ENCODE peak calls at places on chromosomes 12 and 14, in six cellular contexts. One of them, this sample, is unnamed.

GRCh38 chr14:59274991-59275391 is 86.5 kb downstream of the DAAM1 start:
- DNase-seq in CD4-positive, alpha-beta memory T cell: no peak
- DNase-seq in pancreas: no peak
- DNase-seq in coronary artery: no peak
- DNase-seq in CD4-positive, CD25-positive, alpha-beta regulatory T cell: peak
- DNase-seq in left ventricle myocardium inferior: peak
- DNase-seq in this sample: peak

GRCh38 chr12:39095636-39096330 is 190.4 kb upstream of the CPNE8 start:
- DNase-seq in CD4-positive, alpha-beta memory T cell: no peak
- DNase-seq in left ventricle myocardium inferior: no peak
- DNase-seq in pancreas: no peak
- DNase-seq in CD4-positive, CD25-positive, alpha-beta regulatory T cell: no peak
- DNase-seq in coronary artery: no peak
- DNase-seq in this sample: no peak

GRCh38 chr12:120416490-120417216 is 21.3 kb upstream of the COX6A1 start:
- DNase-seq in left ventricle myocardium inferior: no peak
- DNase-seq in CD4-positive, CD25-positive, alpha-beta regulatory T cell: no peak
- DNase-seq in pancreas: no peak
- DNase-seq in coronary artery: no peak
- DNase-seq in CD4-positive, alpha-beta memory T cell: no peak
- DNase-seq in this sample: no peak

GRCh38 chr14:39265032-39265431 is 31.3 kb downstream of the MIA2 start:
- DNase-seq in CD4-positive, alpha-beta memory T cell: no peak
- DNase-seq in CD4-positive, CD25-positive, alpha-beta regulatory T cell: no peak
- DNase-seq in coronary artery: no peak
- DNase-seq in left ventricle myocardium inferior: no peak
- DNase-seq in pancreas: no peak
- DNase-seq in this sample: no peak

GRCh38 chr14:101865288-101865687 is 99.1 kb upstream of the DYNC1H1 start:
- DNase-seq in left ventricle myocardium inferior: no peak
- DNase-seq in CD4-positive, CD25-positive, alpha-beta regulatory T cell: no peak
- DNase-seq in coronary artery: no peak
- DNase-seq in CD4-positive, alpha-beta memory T cell: no peak
- DNase-seq in pancreas: no peak
- DNase-seq in this sample: no peak

GRCh38 chr14:106459971-106460730 is 933.8 kb downstream of the TMEM121 start:
- DNase-seq in CD4-positive, CD25-positive, alpha-beta regulatory T cell: peak
- DNase-seq in coronary artery: no peak
- DNase-seq in left ventricle myocardium inferior: no peak
- DNase-seq in pancreas: no peak
- DNase-seq in CD4-positive, alpha-beta memory T cell: peak
- DNase-seq in this sample: no peak

GRCh38 chr12:79344855-79345840 is 345.6 kb downstream of the PAWR start:
- DNase-seq in CD4-positive, CD25-positive, alpha-beta regulatory T cell: peak
- DNase-seq in coronary artery: no peak
- DNase-seq in CD4-positive, alpha-beta memory T cell: no peak
- DNase-seq in pancreas: no peak
- DNase-seq in left ventricle myocardium inferior: no peak
- DNase-seq in this sample: no peak

GRCh38 chr12:6145584-6145983 is 21.1 kb upstream of the VWF start:
- DNase-seq in CD4-positive, alpha-beta memory T cell: no peak
- DNase-seq in left ventricle myocardium inferior: no peak
- DNase-seq in CD4-positive, CD25-positive, alpha-beta regulatory T cell: peak
- DNase-seq in coronary artery: no peak
- DNase-seq in pancreas: no peak
- DNase-seq in this sample: no peak

GRCh38 chr12:73161970-73162369 is 889.8 kb downstream of the TRHDE start:
- DNase-seq in coronary artery: no peak
- DNase-seq in pancreas: no peak
- DNase-seq in left ventricle myocardium inferior: no peak
- DNase-seq in CD4-positive, alpha-beta memory T cell: no peak
- DNase-seq in CD4-positive, CD25-positive, alpha-beta regulatory T cell: no peak
- DNase-seq in this sample: no peak

GRCh38 chr12:116106870-116107269 is 170.6 kb downstream of the MED13L start:
- DNase-seq in pancreas: no peak
- DNase-seq in CD4-positive, alpha-beta memory T cell: no peak
- DNase-seq in coronary artery: no peak
- DNase-seq in left ventricle myocardium inferior: no peak
- DNase-seq in CD4-positive, CD25-positive, alpha-beta regulatory T cell: no peak
- DNase-seq in this sample: no peak

GRCh38 chr12:103301642-103302620 is 193.8 kb downstream of the C12orf42 start:
- DNase-seq in left ventricle myocardium inferior: no peak
- DNase-seq in CD4-positive, CD25-positive, alpha-beta regulatory T cell: no peak
- DNase-seq in coronary artery: no peak
- DNase-seq in pancreas: no peak
- DNase-seq in CD4-positive, alpha-beta memory T cell: no peak
- DNase-seq in this sample: no peak

GRCh38 chr14:60736494-60736893 is 1.9 kb downstream of the MNAT1 start:
- DNase-seq in coronary artery: no peak
- DNase-seq in pancreas: no peak
- DNase-seq in CD4-positive, CD25-positive, alpha-beta regulatory T cell: no peak
- DNase-seq in left ventricle myocardium inferior: no peak
- DNase-seq in CD4-positive, alpha-beta memory T cell: no peak
- DNase-seq in this sample: peak

GRCh38 chr12:107844312-107844921 is 69.9 kb downstream of the ASCL4 start:
- DNase-seq in left ventricle myocardium inferior: no peak
- DNase-seq in CD4-positive, CD25-positive, alpha-beta regulatory T cell: no peak
- DNase-seq in pancreas: no peak
- DNase-seq in coronary artery: no peak
- DNase-seq in CD4-positive, alpha-beta memory T cell: no peak
- DNase-seq in this sample: no peak
- H3K27ac ChIP-seq in left ventricle myocardium inferior: no peak
- H3K27ac ChIP-seq in CD4-positive, CD25-positive, alpha-beta regulatory T cell: no peak
- H3K27ac ChIP-seq in pancreas: no peak
- H3K27ac ChIP-seq in coronary artery: no peak
- H3K27ac ChIP-seq in CD4-positive, alpha-beta memory T cell: no peak
- H3K27ac ChIP-seq in this sample: no peak

GRCh38 chr14:77142289-77142814 is 761 bp upstream of the ZDHHC22 start:
- DNase-seq in CD4-positive, alpha-beta memory T cell: no peak
- DNase-seq in left ventricle myocardium inferior: no peak
- DNase-seq in pancreas: no peak
- DNase-seq in coronary artery: no peak
- DNase-seq in CD4-positive, CD25-positive, alpha-beta regulatory T cell: no peak
- DNase-seq in this sample: no peak
- H3K27ac ChIP-seq in CD4-positive, alpha-beta memory T cell: no peak
- H3K27ac ChIP-seq in left ventricle myocardium inferior: no peak
- H3K27ac ChIP-seq in pancreas: no peak
- H3K27ac ChIP-seq in coronary artery: no peak
- H3K27ac ChIP-seq in CD4-positive, CD25-positive, alpha-beta regulatory T cell: no peak
- H3K27ac ChIP-seq in this sample: no peak

DNA sequence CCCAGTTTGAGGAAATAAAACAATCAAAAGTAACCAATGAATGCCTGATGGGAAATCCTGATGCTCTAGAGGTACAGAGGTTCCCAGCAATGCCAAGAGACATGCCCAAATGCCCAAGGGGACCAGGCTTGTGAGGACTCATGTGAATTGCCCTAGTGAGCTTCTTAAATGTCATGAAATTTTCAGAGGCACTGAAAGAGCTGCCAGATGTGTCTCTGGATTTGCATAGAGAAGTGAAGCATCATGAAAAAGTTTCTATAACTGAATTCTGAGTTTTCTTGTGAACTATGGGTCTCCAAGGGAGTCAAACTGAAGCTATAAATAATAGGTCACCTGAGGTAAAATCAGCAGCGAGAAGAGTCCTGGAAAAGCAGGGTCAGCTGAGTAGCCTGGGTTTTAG is 9.9 kb downstream of the PTPRR start:
- DNase-seq in CD4-positive, alpha-beta memory T cell: no peak
- DNase-seq in coronary artery: no peak
- DNase-seq in pancreas: no peak
- DNase-seq in CD4-positive, CD25-positive, alpha-beta regulatory T cell: no peak
- DNase-seq in left ventricle myocardium inferior: no peak
- DNase-seq in this sample: no peak
- H3K27ac ChIP-seq in CD4-positive, alpha-beta memory T cell: no peak
- H3K27ac ChIP-seq in coronary artery: no peak
- H3K27ac ChIP-seq in pancreas: no peak
- H3K27ac ChIP-seq in CD4-positive, CD25-positive, alpha-beta regulatory T cell: no peak
- H3K27ac ChIP-seq in left ventricle myocardium inferior: no peak
- H3K27ac ChIP-seq in this sample: no peak

GRCh38 chr12:105201389-105201788 is 34.6 kb downstream of the APPL2 start:
- DNase-seq in pancreas: no peak
- DNase-seq in CD4-positive, CD25-positive, alpha-beta regulatory T cell: no peak
- DNase-seq in coronary artery: no peak
- DNase-seq in CD4-positive, alpha-beta memory T cell: no peak
- DNase-seq in left ventricle myocardium inferior: no peak
- DNase-seq in this sample: no peak

GRCh38 chr12:105194947-105195346 is 41.0 kb downstream of the APPL2 start:
- DNase-seq in left ventricle myocardium inferior: no peak
- DNase-seq in CD4-positive, alpha-beta memory T cell: no peak
- DNase-seq in coronary artery: no peak
- DNase-seq in pancreas: no peak
- DNase-seq in CD4-positive, CD25-positive, alpha-beta regulatory T cell: no peak
- DNase-seq in this sample: no peak

GRCh38 chr12:105204127-105204526 is 31.8 kb downstream of the APPL2 start:
- DNase-seq in coronary artery: no peak
- DNase-seq in pancreas: no peak
- DNase-seq in left ventricle myocardium inferior: no peak
- DNase-seq in CD4-positive, CD25-positive, alpha-beta regulatory T cell: no peak
- DNase-seq in CD4-positive, alpha-beta memory T cell: no peak
- DNase-seq in this sample: peak

GRCh38 chr12:105196090-105196489 is 39.9 kb downstream of the APPL2 start:
- DNase-seq in CD4-positive, CD25-positive, alpha-beta regulatory T cell: no peak
- DNase-seq in coronary artery: no peak
- DNase-seq in left ventricle myocardium inferior: no peak
- DNase-seq in CD4-positive, alpha-beta memory T cell: no peak
- DNase-seq in pancreas: no peak
- DNase-seq in this sample: no peak

DNA sequence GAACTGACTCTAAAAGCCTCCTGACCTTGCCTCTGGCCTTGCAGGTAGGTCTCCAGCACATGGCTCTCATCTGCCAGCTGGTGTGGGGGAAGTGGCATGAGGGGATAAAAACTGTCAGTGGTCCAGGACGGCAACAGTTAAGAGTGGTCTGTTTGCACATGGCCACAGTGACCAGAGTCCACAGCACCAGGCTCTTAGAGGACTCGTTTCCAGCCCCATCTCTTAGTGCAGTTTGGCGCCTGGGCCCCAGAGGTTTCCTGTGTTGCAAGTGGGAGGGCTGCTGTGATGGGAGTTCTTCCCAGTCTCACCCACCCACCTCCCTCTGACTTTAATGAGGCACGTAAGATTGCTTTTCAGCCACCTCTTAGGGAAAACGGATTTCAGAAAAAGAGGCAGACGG is 37.0 kb downstream of the APPL2 start:
- DNase-seq in coronary artery: no peak
- DNase-seq in CD4-positive, CD25-positive, alpha-beta regulatory T cell: no peak
- DNase-seq in CD4-positive, alpha-beta memory T cell: no peak
- DNase-seq in pancreas: no peak
- DNase-seq in left ventricle myocardium inferior: no peak
- DNase-seq in this sample: peak
- H3K27ac ChIP-seq in coronary artery: no peak
- H3K27ac ChIP-seq in CD4-positive, CD25-positive, alpha-beta regulatory T cell: no peak
- H3K27ac ChIP-seq in CD4-positive, alpha-beta memory T cell: no peak
- H3K27ac ChIP-seq in pancreas: no peak
- H3K27ac ChIP-seq in left ventricle myocardium inferior: no peak
- H3K27ac ChIP-seq in this sample: peak

GRCh38 chr12:51219345-51219744 is 1.5 kb upstream of the POU6F1 start:
- DNase-seq in pancreas: no peak
- DNase-seq in CD4-positive, alpha-beta memory T cell: no peak
- DNase-seq in coronary artery: no peak
- DNase-seq in left ventricle myocardium inferior: no peak
- DNase-seq in CD4-positive, CD25-positive, alpha-beta regulatory T cell: no peak
- DNase-seq in this sample: no peak
- H3K27ac ChIP-seq in pancreas: peak
- H3K27ac ChIP-seq in CD4-positive, alpha-beta memory T cell: no peak
- H3K27ac ChIP-seq in coronary artery: no peak
- H3K27ac ChIP-seq in left ventricle myocardium inferior: peak
- H3K27ac ChIP-seq in CD4-positive, CD25-positive, alpha-beta regulatory T cell: peak
- H3K27ac ChIP-seq in this sample: no peak

DNA sequence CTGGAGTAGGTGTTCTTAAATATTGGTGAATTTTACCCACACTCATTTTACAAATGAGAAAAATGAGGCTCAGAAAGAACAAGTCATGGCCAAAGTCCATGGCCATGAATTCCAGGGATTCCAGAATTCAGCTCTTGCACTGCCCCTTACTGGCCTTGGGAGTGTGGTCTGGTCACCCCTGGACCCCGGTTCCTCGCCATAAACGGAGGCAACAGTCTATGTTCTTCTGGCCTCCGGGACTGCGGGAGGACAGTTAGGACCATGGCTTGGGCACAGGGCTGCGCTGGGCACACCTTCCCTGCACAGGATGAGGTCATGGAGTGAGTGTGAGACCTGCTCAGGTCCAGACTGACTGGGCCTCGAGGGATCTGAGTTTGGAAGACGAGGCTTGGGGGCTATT is 6.9 kb downstream of the CCDC197 start:
- DNase-seq in left ventricle myocardium inferior: no peak
- DNase-seq in CD4-positive, CD25-positive, alpha-beta regulatory T cell: no peak
- DNase-seq in coronary artery: no peak
- DNase-seq in CD4-positive, alpha-beta memory T cell: no peak
- DNase-seq in pancreas: no peak
- DNase-seq in this sample: no peak
- H3K27ac ChIP-seq in left ventricle myocardium inferior: no peak
- H3K27ac ChIP-seq in CD4-positive, CD25-positive, alpha-beta regulatory T cell: no peak
- H3K27ac ChIP-seq in coronary artery: no peak
- H3K27ac ChIP-seq in CD4-positive, alpha-beta memory T cell: no peak
- H3K27ac ChIP-seq in pancreas: no peak
- H3K27ac ChIP-seq in this sample: no peak

DNA sequence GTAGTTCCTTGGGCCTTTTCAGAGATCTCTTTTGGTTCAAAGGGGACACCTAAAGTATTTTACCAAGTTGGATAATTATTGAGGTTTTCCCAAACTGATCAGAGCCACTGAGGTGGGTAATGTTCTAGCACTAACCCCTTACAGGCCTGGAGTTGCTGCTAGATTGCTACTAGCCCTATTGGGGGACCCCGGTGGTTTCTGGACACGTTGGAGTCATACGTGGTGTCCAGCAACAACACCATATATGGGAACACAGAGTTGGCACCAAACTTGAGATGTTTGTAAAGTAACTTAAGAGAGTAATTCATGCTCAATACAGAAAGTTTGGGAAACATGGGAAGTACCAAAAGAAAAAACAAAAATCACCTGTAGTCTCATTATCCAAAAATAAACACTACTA is 594 bp downstream of the BBOF1 start:
- DNase-seq in pancreas: no peak
- DNase-seq in CD4-positive, alpha-beta memory T cell: no peak
- DNase-seq in left ventricle myocardium inferior: no peak
- DNase-seq in coronary artery: no peak
- DNase-seq in CD4-positive, CD25-positive, alpha-beta regulatory T cell: no peak
- DNase-seq in this sample: no peak
- H3K27ac ChIP-seq in pancreas: peak
- H3K27ac ChIP-seq in CD4-positive, alpha-beta memory T cell: peak
- H3K27ac ChIP-seq in left ventricle myocardium inferior: peak
- H3K27ac ChIP-seq in coronary artery: peak
- H3K27ac ChIP-seq in CD4-positive, CD25-positive, alpha-beta regulatory T cell: peak
- H3K27ac ChIP-seq in this sample: peak

GRCh38 chr12:21516281-21516680 is 9.8 kb upstream of the SPX start:
- DNase-seq in coronary artery: no peak
- DNase-seq in CD4-positive, alpha-beta memory T cell: no peak
- DNase-seq in CD4-positive, CD25-positive, alpha-beta regulatory T cell: no peak
- DNase-seq in pancreas: no peak
- DNase-seq in left ventricle myocardium inferior: no peak
- DNase-seq in this sample: no peak
- H3K27ac ChIP-seq in coronary artery: no peak
- H3K27ac ChIP-seq in CD4-positive, alpha-beta memory T cell: no peak
- H3K27ac ChIP-seq in CD4-positive, CD25-positive, alpha-beta regulatory T cell: no peak
- H3K27ac ChIP-seq in pancreas: no peak
- H3K27ac ChIP-seq in left ventricle myocardium inferior: no peak
- H3K27ac ChIP-seq in this sample: no peak